ENCODE peak calls at places on chromosomes 11 and 22, in nine cellular contexts. S is nephron progenitor cell, Z is suprapubic skin, K is GM20000, D is neural crest cell, H is PC-3, Q is left ventricle myocardium inferior, X is mammary epithelial cell, N is lung. L is an unnamed sample.

GRCh38 chr11:44711772-44712608 is 14.8 kb upstream of the TSPAN18 start:
- DNase-seq in K (no peak), N (no peak), Z (no peak), Q (no peak), H (no peak), S (no peak), D (no peak), X (no peak), L (no peak)

GRCh38 chr11:80937831-80938230 is 1497.0 kb upstream of the TENM4 start:
- DNase-seq in X (peak), D (no peak), K (no peak), Z (no peak), N (no peak), Q (no peak), H (no peak), S (no peak), L (no peak)

GRCh38 chr11:22711880-22712279 is 45.5 kb downstream of the GAS2 start:
- DNase-seq in Q (peak), D (no peak), Z (no peak), S (no peak), H (no peak), X (peak), K (no peak), N (no peak), L (no peak)

GRCh38 chr11:17267576-17267975 is 9.0 kb upstream of the NUCB2 start:
- DNase-seq in Z (no peak), K (no peak), D (no peak), H (peak), S (no peak), Q (no peak), X (peak), N (no peak), L (no peak)

GRCh38 chr11:35605691-35606090 is 12.6 kb upstream of the FJX1 start:
- DNase-seq in X (no peak), N (no peak), H (no peak), Q (peak), K (no peak), D (no peak), S (peak), Z (no peak), L (no peak)

GRCh38 chr11:69867076-69868002 is 48.1 kb upstream of the FGF3 start:
- DNase-seq in H (peak), Q (no peak), K (no peak), Z (no peak), D (no peak), X (no peak), N (no peak), S (no peak), L (no peak)

GRCh38 chr22:32130464-32130863 is 28.6 kb downstream of the C22orf42 start:
- DNase-seq in Q (no peak), D (no peak), H (no peak), X (peak), N (no peak), Z (no peak), S (no peak), K (no peak), L (peak)

GRCh38 chr22:34414467-34415440 is 494.5 kb upstream of the LARGE1 start:
- DNase-seq in N (peak), D (peak), Q (no peak), Z (no peak), S (peak), K (peak), H (peak), X (peak), L (no peak)

GRCh38 chr11:134275534-134276395 is at the start of gene GLB1L3:
- DNase-seq in N (no peak), Z (no peak), D (peak), K (peak), Q (no peak), H (no peak), X (peak), S (peak), L (peak)

GRCh38 chr11:72238492-72239295 is 5.3 kb downstream of the PHOX2A start:
- DNase-seq in Q (no peak), Z (no peak), X (no peak), K (peak), H (no peak), N (no peak), S (peak), D (no peak), L (no peak)

GRCh38 chr22:39360674-39361413 is 11.1 kb downstream of the SYNGR1 start:
- DNase-seq in Z (no peak), N (no peak), K (no peak), Q (no peak), D (no peak), H (no peak), S (no peak), X (peak), L (no peak)

GRCh38 chr11:77547863-77548551 is 41.7 kb upstream of the AQP11 start:
- DNase-seq in K (peak), X (peak), Z (no peak), S (peak), D (peak), Q (no peak), H (peak), N (no peak), L (peak)

GRCh38 chr11:58625826-58626460 is 3.5 kb downstream of the CNTF start:
- DNase-seq in D (no peak), N (no peak), Z (no peak), K (no peak), H (peak), Q (no peak), X (peak), S (no peak), L (no peak)

GRCh38 chr11:27012254-27012921 is 18.5 kb downstream of the FIBIN start:
- DNase-seq in Z (no peak), D (no peak), X (peak), Q (no peak), S (no peak), K (no peak), N (no peak), H (no peak), L (no peak)

GRCh38 chr11:12353534-12353933 is 23.8 kb upstream of the PARVA start:
- DNase-seq in Z (no peak), H (no peak), S (no peak), N (no peak), K (no peak), Q (no peak), X (no peak), D (no peak), L (no peak)

GRCh38 chr11:96664108-96664507 is 274.3 kb downstream of the JRKL start:
- DNase-seq in K (no peak), D (no peak), X (no peak), Q (no peak), H (no peak), N (no peak), Z (no peak), S (no peak), L (no peak)

GRCh38 chr11:1042626-1043562 is 6.4 kb upstream of the MUC6 start:
- DNase-seq in H (no peak), S (no peak), K (no peak), D (no peak), X (no peak), N (no peak), Z (peak), Q (peak), L (no peak)

GRCh38 chr22:47586946-47587345 is 824.5 kb downstream of the TBC1D22A start:
- DNase-seq in D (no peak), Z (peak), Q (no peak), K (no peak), X (no peak), N (no peak), H (no peak), S (no peak), L (peak)

GRCh38 chr11:102564110-102564509 is 33.6 kb upstream of the MMP7 start:
- DNase-seq in D (no peak), S (no peak), X (peak), Q (no peak), N (no peak), H (peak), K (peak), Z (no peak), L (no peak)

GRCh38 chr22:27880778-27881394 is 38.2 kb downstream of the PITPNB start:
- DNase-seq in X (peak), H (peak), S (peak), K (peak), D (peak), N (peak), Q (no peak), Z (no peak), L (no peak)

GRCh38 chr11:13118194-13118593 is 109.1 kb downstream of the RASSF10 start:
- DNase-seq in D (no peak), X (peak), K (no peak), S (no peak), Z (no peak), N (no peak), H (peak), Q (no peak), L (no peak)

GRCh38 chr22:17707526-17707925 is 66.7 kb downstream of the BID start:
- DNase-seq in N (no peak), D (no peak), H (no peak), X (no peak), Q (no peak), S (no peak), Z (no peak), K (no peak), L (no peak)

GRCh38 chr11:105821366-105821765 is 200.7 kb downstream of the MSANTD4 start:
- DNase-seq in H (no peak), X (no peak), Q (no peak), Z (no peak), S (peak), D (no peak), N (no peak), K (no peak), L (no peak)

GRCh38 chr11:62461740-62462522 is 43.1 kb downstream of the SCGB1A1 start:
- DNase-seq in X (no peak), Q (no peak), D (no peak), H (peak), K (no peak), S (no peak), N (no peak), Z (no peak), L (no peak)

GRCh38 chr22:45493286-45493771 is 9.4 kb upstream of the FBLN1 start:
- DNase-seq in S (no peak), N (no peak), X (no peak), D (no peak), Q (no peak), K (no peak), Z (no peak), H (no peak), L (no peak)

GRCh38 chr22:45329536-45329936 is 19.8 kb downstream of the FAM118A start:
- DNase-seq in X (no peak), N (no peak), K (no peak), H (no peak), Z (no peak), Q (peak), S (no peak), D (no peak), L (no peak)

GRCh38 chr11:57885298-57886035 is 123.9 kb downstream of the CTNND1 start:
- DNase-seq in K (no peak), X (peak), Q (no peak), H (peak), N (no peak), Z (no peak), D (peak), S (peak), L (peak)

GRCh38 chr11:129855086-129855485 is 39.4 kb downstream of the TMEM45B start:
- DNase-seq in Q (no peak), N (no peak), S (no peak), K (no peak), H (peak), D (no peak), Z (no peak), X (no peak), L (no peak)

GRCh38 chr11:26621147-26621546 is 49.1 kb upstream of the MUC15 start:
- DNase-seq in H (peak), Q (no peak), Z (no peak), S (no peak), D (no peak), N (no peak), X (peak), K (no peak), L (no peak)

GRCh38 chr11:65782816-65783228 is 2.0 kb upstream of the AP5B1 start:
- DNase-seq in Z (no peak), N (no peak), S (no peak), Q (no peak), D (no peak), H (no peak), X (peak), K (no peak), L (no peak)

GRCh38 chr11:73308963-73309960 is 1.2 kb downstream of the ARHGEF17 start:
- DNase-seq in D (peak), S (peak), H (no peak), N (peak), Q (peak), Z (peak), K (peak), X (peak), L (peak)

GRCh38 chr11:72306186-72306585 is 62.2 kb upstream of the PHOX2A start:
- DNase-seq in K (no peak), S (no peak), N (no peak), H (no peak), X (no peak), Z (no peak), D (no peak), Q (no peak), L (no peak)

GRCh38 chr11:7871056-7871455 is 60.0 kb downstream of the OR10A6 start:
- DNase-seq in X (peak), Z (no peak), N (no peak), S (no peak), K (no peak), H (no peak), D (no peak), Q (no peak), L (no peak)

GRCh38 chr11:118170892-118171273 is 5.6 kb downstream of the SCN2B start:
- DNase-seq in H (no peak), N (no peak), X (no peak), Q (no peak), S (no peak), Z (no peak), D (no peak), K (no peak), L (no peak)

GRCh38 chr11:87223816-87224215 is 186.1 kb downstream of the TMEM135 start:
- DNase-seq in X (no peak), D (no peak), K (no peak), H (no peak), S (no peak), Q (no peak), N (no peak), Z (no peak), L (no peak)

GRCh38 chr11:71116435-71117040 is 135.8 kb downstream of the SHANK2 start:
- DNase-seq in X (no peak), N (no peak), S (no peak), H (no peak), Z (no peak), D (no peak), K (no peak), Q (no peak), L (no peak)

GRCh38 chr22:27777128-27777527 is 24.4 kb downstream of the MN1 start:
- DNase-seq in K (no peak), S (no peak), X (no peak), Z (no peak), Q (no peak), H (no peak), D (no peak), N (no peak), L (no peak)

GRCh38 chr11:34086554-34087278 is 18.7 kb upstream of the NAT10 start:
- DNase-seq in Q (no peak), N (no peak), Z (no peak), X (peak), S (no peak), H (no peak), D (no peak), K (no peak), L (no peak)

DNA sequence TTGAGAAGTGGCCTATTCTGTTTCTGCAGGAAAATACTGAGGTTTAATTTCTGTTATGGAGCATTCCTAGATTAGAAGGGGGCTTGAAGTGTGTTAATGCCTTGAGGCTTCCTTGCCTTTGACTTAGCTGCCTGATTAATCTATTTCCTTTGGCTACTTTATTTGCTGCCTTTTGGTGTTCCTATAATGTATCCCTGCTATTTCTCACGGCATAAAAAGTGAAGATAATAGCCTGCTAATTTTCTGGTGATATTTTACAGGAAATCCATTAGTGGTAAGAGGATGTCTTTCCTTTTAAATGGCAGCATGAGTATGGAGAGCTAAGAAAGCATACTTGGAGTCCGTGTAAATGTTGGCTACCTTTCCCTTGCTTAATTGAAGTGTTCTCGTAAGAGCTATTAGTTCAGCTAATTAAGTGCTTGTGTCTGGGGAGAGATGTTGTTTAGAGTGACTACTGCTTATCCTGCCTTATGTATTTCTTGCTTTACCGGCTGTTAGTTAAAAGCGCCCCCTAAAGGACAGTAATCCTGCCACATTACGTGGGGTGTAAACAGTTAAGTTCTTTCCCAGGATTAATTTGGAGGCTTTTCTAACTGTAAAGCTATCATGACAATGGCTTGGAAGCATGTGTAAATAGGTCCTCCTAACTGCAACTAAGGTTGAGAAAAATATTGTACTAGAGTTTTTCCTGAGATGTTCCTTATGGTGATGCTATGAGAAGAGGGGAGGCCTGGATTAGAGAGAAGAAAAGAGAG is 45.6 kb downstream of the ZNF280B start:
- DNase-seq in X (no peak), Q (no peak), H (peak), K (no peak), Z (no peak), S (no peak), D (no peak), N (no peak), L (no peak)
- TF ChIP-seq CTCF in X (peak), Q (no peak), H (peak), K (no peak), Z (no peak), S (no peak), D (peak), N (no peak), L (peak)

DNA sequence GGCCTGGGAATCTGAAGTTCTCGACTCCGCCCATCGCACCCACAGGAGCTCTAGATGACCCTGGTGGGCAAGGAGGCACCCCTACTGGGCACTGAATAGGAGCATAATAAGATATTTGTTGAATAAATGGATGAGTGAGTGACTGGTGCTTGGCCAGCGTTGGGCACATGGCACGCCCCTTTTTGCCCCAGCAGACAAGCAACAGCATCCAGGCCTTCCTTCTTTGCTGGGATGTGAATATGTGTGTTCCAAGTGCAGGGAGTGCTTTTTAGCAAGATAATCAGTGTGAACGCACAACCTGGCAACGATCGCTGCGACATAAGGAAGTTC is 450 bp upstream of the CELF1 start:
- DNase-seq in Q (no peak), D (no peak), X (no peak), K (peak), S (no peak), Z (no peak), H (no peak), N (no peak), L (no peak)
- TF ChIP-seq CTCF in Q (peak), D (no peak), X (no peak), K (no peak), S (no peak), Z (no peak), H (no peak), N (no peak), L (peak)

GRCh38 chr11:122107566-122107965 is 8.4 kb downstream of the BLID start:
- DNase-seq in Z (no peak), Q (no peak), S (no peak), X (no peak), D (no peak), N (no peak), H (no peak), K (no peak), L (no peak)

GRCh38 chr11:122109932-122110331 is 6.1 kb downstream of the BLID start:
- DNase-seq in K (no peak), Z (no peak), H (no peak), Q (no peak), X (no peak), S (no peak), N (no peak), D (no peak), L (no peak)

GRCh38 chr11:122107045-122107444 is 9.0 kb downstream of the BLID start:
- DNase-seq in N (no peak), D (no peak), H (no peak), Z (no peak), X (no peak), Q (no peak), K (no peak), S (no peak), L (no peak)

GRCh38 chr11:122108828-122109227 is 7.2 kb downstream of the BLID start:
- DNase-seq in N (no peak), S (no peak), X (no peak), H (no peak), D (no peak), Z (no peak), K (no peak), Q (no peak), L (no peak)

DNA sequence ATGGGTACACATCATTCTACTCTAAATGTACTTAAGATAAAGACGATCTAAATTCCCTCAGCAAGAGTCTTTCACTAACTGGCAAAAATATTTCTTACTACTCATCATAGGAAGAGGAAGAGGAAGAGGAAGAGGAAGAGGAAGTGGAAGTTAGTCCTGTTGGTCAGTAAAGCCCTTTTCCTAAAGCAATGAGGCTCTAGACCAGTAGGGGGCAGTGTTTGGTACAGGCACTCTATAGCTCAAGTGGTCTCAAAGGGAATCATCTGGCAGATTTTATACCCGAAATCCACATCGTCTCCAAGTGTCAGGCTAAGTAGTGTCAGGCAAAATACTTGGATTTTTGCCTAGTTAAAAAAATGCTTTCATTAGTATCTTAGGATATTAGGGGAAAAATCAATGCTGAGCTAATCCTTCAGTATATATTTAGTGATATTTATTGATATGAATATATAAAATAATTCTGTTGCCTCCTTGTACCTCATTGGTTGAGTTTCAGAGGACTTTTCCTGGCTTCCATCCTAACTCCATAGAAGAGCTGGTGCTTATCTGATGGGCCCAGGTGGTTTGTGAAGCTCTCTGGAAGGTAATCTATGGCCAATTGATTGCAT is 7.7 kb downstream of the BLID start:
- DNase-seq in S (peak), H (peak), Q (no peak), K (peak), X (no peak), D (peak), N (peak), Z (no peak), L (no peak)
- TF ChIP-seq CTCF in S (peak), H (peak), Q (peak), K (peak), X (peak), D (peak), N (peak), Z (no peak), L (peak)

GRCh38 chr11:114344494-114344893 is 48.3 kb downstream of the NNMT start:
- DNase-seq in N (no peak), D (no peak), K (no peak), Z (no peak), S (no peak), H (no peak), Q (no peak), X (no peak), L (no peak)

GRCh38 chr11:114345575-114346222 is 49.5 kb downstream of the NNMT start:
- DNase-seq in Q (no peak), K (no peak), X (no peak), N (no peak), D (no peak), Z (no peak), S (no peak), H (no peak), L (no peak)

GRCh38 chr11:114350022-114350421 is 50.3 kb downstream of the C11orf71 start:
- DNase-seq in X (no peak), D (no peak), Z (no peak), H (peak), N (no peak), K (no peak), S (no peak), Q (no peak), L (no peak)

GRCh38 chr11:114346709-114347141 is 50.5 kb downstream of the NNMT start:
- DNase-seq in Q (no peak), N (no peak), X (no peak), S (no peak), K (no peak), H (peak), Z (no peak), D (no peak), L (no peak)

GRCh38 chr11:114348200-114349191 is 51.8 kb downstream of the C11orf71 start:
- DNase-seq in K (no peak), H (peak), N (peak), D (peak), X (peak), Z (no peak), S (peak), Q (no peak), L (no peak)
- TF ChIP-seq CTCF in K (peak), H (peak), N (peak), D (peak), X (peak), Z (no peak), S (peak), Q (peak), L (peak)

L was measured in osteocyte.